ENCODE peak calls at places on chromosomes 3 and 15, in seven cellular contexts. S, Q, N, K, L, D and Y are unnamed samples.

GRCh38 chr15:41334293-41335120 is 1.8 kb downstream of the NUSAP1 start:
- DNase-seq in S (no peak), Q (no peak), N (no peak), K (no peak), L (no peak), D (no peak), Y (no peak)

GRCh38 chr3:150409125-150409526 is 1.0 kb downstream of the TSC22D2 start:
- DNase-seq in S (no peak), Q (peak), N (no peak), K (no peak), L (no peak), D (no peak), Y (no peak)

GRCh38 chr3:44359146-44359751 is 20.7 kb downstream of the TCAIM start:
- DNase-seq in S (no peak), Q (no peak), N (no peak), K (no peak), L (no peak), D (peak), Y (no peak)

GRCh38 chr3:66938338-66938963 is 59.7 kb upstream of the KBTBD8 start:
- DNase-seq in S (peak), Q (peak), N (peak), K (peak), L (peak), D (peak), Y (peak)

GRCh38 chr3:40173291-40173710 is 136.2 kb upstream of the EIF1B start:
- DNase-seq in S (no peak), Q (peak), N (no peak), K (no peak), L (no peak), D (no peak), Y (no peak)

GRCh38 chr3:8503461-8503860 is 1.8 kb downstream of the LMCD1 start:
- DNase-seq in S (no peak), Q (no peak), N (peak), K (no peak), L (no peak), D (no peak), Y (no peak)

GRCh38 chr3:17939157-17939556 is 196.7 kb upstream of the TBC1D5 start:
- DNase-seq in S (no peak), Q (no peak), N (no peak), K (no peak), L (no peak), D (no peak), Y (no peak)

GRCh38 chr15:74400915-74401757 is 32.6 kb downstream of the SEMA7A start:
- DNase-seq in S (no peak), Q (no peak), N (peak), K (peak), L (no peak), D (no peak), Y (peak)

GRCh38 chr3:191762323-191762960 is 301.5 kb downstream of the PYDC2 start:
- DNase-seq in S (no peak), Q (peak), N (peak), K (no peak), L (peak), D (peak), Y (no peak)

GRCh38 chr3:149610351-149611105 is 47.3 kb downstream of the WWTR1 start:
- DNase-seq in S (no peak), Q (no peak), N (no peak), K (no peak), L (no peak), D (no peak), Y (no peak)

GRCh38 chr15:32838338-32838737 is 120.5 kb downstream of the GREM1 start:
- DNase-seq in S (no peak), Q (peak), N (no peak), K (no peak), L (no peak), D (no peak), Y (no peak)

GRCh38 chr3:36459177-36459576 is 78.9 kb downstream of the STAC start:
- DNase-seq in S (no peak), Q (no peak), N (no peak), K (no peak), L (no peak), D (no peak), Y (no peak)

GRCh38 chr3:185422677-185423076 is 59.7 kb downstream of the MAP3K13 start:
- DNase-seq in S (no peak), Q (no peak), N (no peak), K (no peak), L (no peak), D (no peak), Y (no peak)

GRCh38 chr3:159416854-159417253 is 571.8 kb upstream of the IL12A start:
- DNase-seq in S (no peak), Q (peak), N (peak), K (no peak), L (no peak), D (peak), Y (no peak)